ENCODE peak calls at places on chromosomes 11 and 22, in eight cellular contexts. N is endothelial cell; W is ELF-1; G is NCI-H2029 treated with DMSO at 0.1 percent for 48 hours; O is iris pigment epithelial cell; U is skeletal muscle cell; K is left lobe of liver; R is stimulated activated naive B cell treated with anti-CD40 and anti-IgM and Interleukin-4, amounts not matched to agents 10 μg/mL and 1 μg/mL and 100 μg/mL, for 72 hours. D is an unnamed sample.
A peak's percentile ranks its signal among the peaks of the same experiment; 100 is the strongest.

GRCh38 chr22:22841598-22841997 is 46.0 kb upstream of the IGLL5 start:
- DNase-seq in N (no peak), W (no peak), G (no peak), O (no peak), U (no peak), K (no peak), R (no peak), D (no peak)

GRCh38 chr11:126140932-126141291 is 70.5 kb downstream of the RPUSD4 start:
- DNase-seq in N (no peak), W (no peak), G (peak; percentile 88), O (peak; percentile 43), U (peak; percentile 63), K (peak; percentile 58), R (no peak), D (peak; percentile 43)

GRCh38 chr11:115660072-115660805 is 156.0 kb upstream of the CADM1 start:
- DNase-seq in N (peak; percentile 17), W (peak; percentile 66), G (no peak), O (no peak), U (no peak), K (no peak), R (no peak), D (no peak)

GRCh38 chr11:68741536-68741935 is 9.8 kb downstream of the TESMIN start:
- DNase-seq in N (no peak), W (no peak), G (no peak), O (no peak), U (no peak), K (no peak), R (no peak), D (no peak)

GRCh38 chr11:6538456-6538855 is 41.4 kb downstream of the DNHD1 start:
- DNase-seq in N (no peak), W (peak; percentile 21), G (no peak), O (no peak), U (no peak), K (no peak), R (no peak), D (no peak)

GRCh38 chr11:48123934-48124755 is 92.5 kb upstream of the OR4B1 start:
- DNase-seq in N (no peak), W (no peak), G (no peak), O (no peak), U (no peak), K (no peak), R (no peak), D (no peak)

GRCh38 chr11:122159173-122159701 is 43.2 kb upstream of the BLID start:
- DNase-seq in N (no peak), W (peak; percentile 15), G (no peak), O (peak; percentile 65), U (peak; percentile 72), K (no peak), R (no peak), D (peak; percentile 74)

GRCh38 chr11:134625151-134625550 is 213.1 kb upstream of the B3GAT1 start:
- DNase-seq in N (no peak), W (no peak), G (no peak), O (no peak), U (no peak), K (no peak), R (no peak), D (no peak)

GRCh38 chr22:27801616-27802388 is at the start of gene MN1:
- DNase-seq in N (peak; percentile 55), W (peak; percentile 72), G (no peak), O (peak; percentile 55), U (no peak), K (peak; percentile 76), R (peak; percentile 17), D (no peak)

GRCh38 chr11:95556011-95556341 is 233.6 kb downstream of the FAM76B start:
- DNase-seq in N (no peak), W (peak; percentile 4), G (no peak), O (no peak), U (no peak), K (no peak), R (no peak), D (no peak)